ENCODE peak calls at places on chromosomes 3 and 15, in five cellular contexts. A is fibroblast of lung, H is ovary, O is lower lobe of right lung, B is ascending aorta. S is an unnamed sample. For H3K36me3, the result is how much of the 10 kb centered on the place peaks cover.

GRCh38 chr3:50574280-50574831 is 5.0 kb downstream of the HEMK1 start:
- DNase-seq in A (no peak), H (no peak), O (no peak), B (no peak), S (no peak)

GRCh38 chr15:100190675-100191074 is 151.1 kb downstream of the ADAMTS17 start:
- DNase-seq in A (no peak), H (no peak), O (no peak), B (peak), S (no peak)

GRCh38 chr3:120472121-120472844 is 21.5 kb upstream of the FSTL1 start:
- DNase-seq in A (no peak), H (no peak), O (no peak), B (no peak), S (no peak)

GRCh38 chr15:58401991-58402649 is 29.7 kb upstream of the LIPC start:
- DNase-seq in A (peak), H (no peak), O (no peak), B (no peak), S (no peak)

GRCh38 chr3:46296826-46297225 is 54.6 kb downstream of the CCR3 start:
- DNase-seq in A (no peak), H (no peak), O (no peak), B (no peak), S (no peak)

GRCh38 chr3:40939113-40940070 is 259.9 kb upstream of the CTNNB1 start:
- DNase-seq in A (no peak), H (no peak), O (peak), B (no peak), S (no peak)

GRCh38 chr15:65368300-65368617 is 9.5 kb downstream of the IGDCC3 start:
- DNase-seq in A (no peak), H (no peak), O (no peak), B (no peak), S (peak)

GRCh38 chr15:39641187-39641889 is 60.5 kb downstream of the THBS1 start:
- DNase-seq in A (no peak), H (no peak), O (no peak), B (no peak), S (no peak)

GRCh38 chr3:76871655-76872054 is 168.2 kb upstream of the ROBO2 start:
- DNase-seq in A (no peak), H (no peak), O (no peak), B (no peak), S (no peak)

GRCh38 chr3:132284006-132284405 is 33.2 kb upstream of the ACP3 start:
- DNase-seq in A (peak), H (no peak), O (no peak), B (no peak), S (no peak)

GRCh38 chr15:74502301-74502700 is 38.7 kb upstream of the ARID3B start:
- DNase-seq in A (no peak), H (no peak), O (no peak), B (no peak), S (no peak)

GRCh38 chr3:140421884-140422283 is 256.0 kb upstream of the TRIM42 start:
- DNase-seq in A (no peak), H (no peak), O (no peak), B (no peak), S (no peak)

GRCh38 chr15:66429117-66429516 is 42.4 kb downstream of the MAP2K1 start:
- DNase-seq in A (no peak), H (no peak), O (no peak), B (no peak), S (no peak)

GRCh38 chr15:68316061-68316804 is 38.7 kb downstream of the FEM1B start:
- DNase-seq in A (no peak), H (peak), O (no peak), B (peak), S (no peak)

GRCh38 chr15:30872341-30872748 is 31.4 kb upstream of the FAN1 start:
- DNase-seq in A (peak), H (no peak), O (no peak), B (no peak), S (no peak)

GRCh38 chr3:54621181-54621580 is 306.7 kb downstream of the LRTM1 start:
- DNase-seq in A (no peak), H (no peak), O (no peak), B (no peak), S (no peak)

GRCh38 chr3:119781330-119782198 is at the start of gene NR1I2:
- DNase-seq in A (no peak), H (no peak), O (no peak), B (no peak), S (no peak)

GRCh38 chr15:43469867-43470266 is 23.1 kb downstream of the TP53BP1 start:
- DNase-seq in A (peak), H (no peak), O (no peak), B (no peak), S (no peak)

GRCh38 chr15:43471975-43472374 is 21.0 kb downstream of the TP53BP1 start:
- DNase-seq in A (no peak), H (no peak), O (no peak), B (no peak), S (no peak)

DNA sequence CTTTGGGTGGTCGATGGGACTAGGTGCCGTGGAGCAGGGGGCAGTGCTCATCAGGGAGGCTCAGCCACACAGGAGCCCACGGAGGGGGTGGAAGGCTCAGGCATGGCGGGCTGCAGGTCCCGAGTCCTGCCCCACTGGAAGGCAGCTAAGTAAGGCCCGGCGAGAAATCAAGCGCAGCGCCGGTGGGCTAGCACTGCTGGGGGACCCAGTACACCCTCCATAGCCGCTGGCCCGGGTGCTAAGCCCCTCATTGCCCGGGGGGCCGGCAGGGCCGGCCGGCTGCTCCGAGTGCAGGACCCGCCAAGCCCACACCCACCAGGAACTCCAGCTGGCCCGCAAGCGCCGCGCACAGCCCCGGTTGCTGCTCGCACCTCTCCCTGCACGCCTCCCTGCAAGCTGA is 19.1 kb downstream of the TP53BP1 start:
- DNase-seq in A (no peak), H (no peak), O (no peak), B (no peak), S (no peak)
- H3K36me3 ChIP-seq in A (under half), H (under half), O (half or more), B (half or more), S (under half)

DNA sequence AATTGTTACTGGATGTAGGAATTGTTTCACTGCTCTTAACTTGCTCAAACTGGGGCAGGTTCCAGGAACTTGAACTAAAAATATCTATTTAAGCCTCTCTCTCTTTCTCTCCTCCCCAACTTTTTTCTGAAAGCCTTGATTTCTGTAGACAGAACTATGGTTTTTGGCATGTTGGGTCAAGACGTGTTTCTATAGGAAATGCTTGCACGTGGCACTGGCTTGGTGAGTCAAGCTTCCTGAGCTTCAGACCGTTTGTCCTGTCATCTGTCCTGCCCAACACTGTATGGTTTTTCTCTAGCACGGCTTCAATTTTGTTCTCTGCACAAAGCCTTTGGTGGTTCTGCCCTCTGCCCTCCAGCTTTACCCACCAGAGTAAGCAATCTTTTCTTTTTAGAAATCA is 13.5 kb downstream of the EAF1 start:
- DNase-seq in A (no peak), H (no peak), O (no peak), B (peak), S (no peak)
- H3K36me3 ChIP-seq in A (under half), H (under half), O (half or more), B (under half), S (half or more)

DNA sequence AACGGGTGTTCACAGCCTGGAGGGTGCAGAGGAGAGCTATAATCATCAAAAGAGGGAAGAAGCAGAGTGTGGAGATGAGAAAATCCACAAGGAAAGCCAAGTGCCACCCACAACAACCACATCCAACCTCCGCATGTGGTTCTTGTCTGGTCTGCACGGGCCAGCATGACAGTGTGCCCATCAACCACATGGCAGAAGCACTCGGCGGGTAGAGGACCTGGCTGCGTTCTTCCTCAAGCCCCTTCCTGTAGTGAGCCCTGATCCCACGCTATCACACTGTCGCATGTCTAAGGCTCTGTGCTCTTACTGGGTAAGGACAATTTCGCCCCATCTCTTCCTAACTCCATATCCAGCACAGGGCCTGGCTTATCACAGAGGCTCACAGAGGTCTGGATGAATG is 41.9 kb downstream of the PTPN23 start:
- DNase-seq in A (no peak), H (no peak), O (no peak), B (no peak), S (no peak)
- H3K36me3 ChIP-seq in A (under half), H (under half), O (half or more), B (under half), S (under half)

DNA sequence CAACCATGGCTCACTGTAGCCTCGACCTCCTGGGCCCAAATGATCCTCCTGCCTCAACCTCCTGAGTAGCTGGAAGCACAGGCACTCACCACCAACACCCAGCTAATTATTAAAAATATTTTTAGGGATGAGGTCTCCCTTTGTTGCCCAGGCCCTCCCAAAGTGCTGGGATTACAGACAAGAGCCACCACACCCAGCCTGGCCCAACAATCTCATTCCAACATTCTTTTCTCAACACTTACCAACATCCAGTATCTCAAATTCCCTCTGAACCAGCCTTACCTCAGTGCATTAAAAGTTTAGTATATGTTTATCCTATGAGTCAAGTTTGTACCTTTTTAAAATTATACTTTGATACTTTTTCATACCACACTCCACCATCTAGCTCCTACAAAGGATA is 25.0 kb downstream of the ANXA2 start:
- DNase-seq in A (no peak), H (no peak), O (no peak), B (no peak), S (no peak)
- H3K36me3 ChIP-seq in A (under half), H (under half), O (half or more), B (under half), S (half or more)

GRCh38 chr3:187042874-187043458 is 96.3 kb downstream of the RPL39L start:
- DNase-seq in A (no peak), H (no peak), O (no peak), B (no peak), S (no peak)
- H3K36me3 ChIP-seq in A (under half), H (under half), O (under half), B (under half), S (under half)

S was measured in heart right ventricle.